ENCODE peak calls at places on chromosomes 16 and 17, in eight cellular contexts. One of them, this sample, is unnamed.

GRCh38 chr16:51374346-51374745 is 223.3 kb upstream of the SALL1 start:
- DNase-seq in stimulated activated naive CD8-positive, alpha-beta T cell treated with anti-CD3 and anti-CD28 coated beads, Interleukin-15, Interleukin-2, amounts not matched to agents 100 U/mL and 50 U/mL, for 24 hours: no peak
- DNase-seq in HL-60: no peak
- DNase-seq in AML-193: no peak
- DNase-seq in skeletal muscle cell: peak
- DNase-seq in Ammon's horn: no peak
- DNase-seq in sigmoid colon: no peak
- DNase-seq in M059J: peak
- DNase-seq in this sample: no peak

GRCh38 chr17:43791589-43791988 is 11.4 kb downstream of the CFAP97D1 start:
- DNase-seq in stimulated activated naive CD8-positive, alpha-beta T cell treated with anti-CD3 and anti-CD28 coated beads, Interleukin-15, Interleukin-2, amounts not matched to agents 100 U/mL and 50 U/mL, for 24 hours: no peak
- DNase-seq in HL-60: no peak
- DNase-seq in AML-193: peak
- DNase-seq in skeletal muscle cell: no peak
- DNase-seq in Ammon's horn: no peak
- DNase-seq in sigmoid colon: no peak
- DNase-seq in M059J: peak
- DNase-seq in this sample: no peak

GRCh38 chr17:21094298-21094704 is 32.5 kb upstream of the DHRS7B start:
- DNase-seq in stimulated activated naive CD8-positive, alpha-beta T cell treated with anti-CD3 and anti-CD28 coated beads, Interleukin-15, Interleukin-2, amounts not matched to agents 100 U/mL and 50 U/mL, for 24 hours: no peak
- DNase-seq in HL-60: no peak
- DNase-seq in AML-193: no peak
- DNase-seq in skeletal muscle cell: no peak
- DNase-seq in Ammon's horn: no peak
- DNase-seq in sigmoid colon: no peak
- DNase-seq in M059J: no peak
- DNase-seq in this sample: no peak

GRCh38 chr16:9134739-9135138 is 43.3 kb downstream of the HAPSTR1 start:
- DNase-seq in stimulated activated naive CD8-positive, alpha-beta T cell treated with anti-CD3 and anti-CD28 coated beads, Interleukin-15, Interleukin-2, amounts not matched to agents 100 U/mL and 50 U/mL, for 24 hours: peak
- DNase-seq in HL-60: no peak
- DNase-seq in AML-193: peak
- DNase-seq in skeletal muscle cell: no peak
- DNase-seq in Ammon's horn: peak
- DNase-seq in sigmoid colon: peak
- DNase-seq in M059J: peak
- DNase-seq in this sample: peak

GRCh38 chr16:15873737-15874136 is 14.7 kb downstream of the CEP20 start:
- DNase-seq in stimulated activated naive CD8-positive, alpha-beta T cell treated with anti-CD3 and anti-CD28 coated beads, Interleukin-15, Interleukin-2, amounts not matched to agents 100 U/mL and 50 U/mL, for 24 hours: no peak
- DNase-seq in HL-60: no peak
- DNase-seq in AML-193: no peak
- DNase-seq in skeletal muscle cell: no peak
- DNase-seq in Ammon's horn: no peak
- DNase-seq in sigmoid colon: no peak
- DNase-seq in M059J: no peak
- DNase-seq in this sample: no peak

GRCh38 chr16:86214326-86215232 is 295.7 kb upstream of the FOXF1 start:
- DNase-seq in stimulated activated naive CD8-positive, alpha-beta T cell treated with anti-CD3 and anti-CD28 coated beads, Interleukin-15, Interleukin-2, amounts not matched to agents 100 U/mL and 50 U/mL, for 24 hours: no peak
- DNase-seq in HL-60: no peak
- DNase-seq in AML-193: no peak
- DNase-seq in skeletal muscle cell: no peak
- DNase-seq in Ammon's horn: peak
- DNase-seq in sigmoid colon: peak
- DNase-seq in M059J: peak
- DNase-seq in this sample: peak

GRCh38 chr16:88086571-88087516 is 135.6 kb downstream of the BANP start:
- DNase-seq in stimulated activated naive CD8-positive, alpha-beta T cell treated with anti-CD3 and anti-CD28 coated beads, Interleukin-15, Interleukin-2, amounts not matched to agents 100 U/mL and 50 U/mL, for 24 hours: no peak
- DNase-seq in HL-60: no peak
- DNase-seq in AML-193: no peak
- DNase-seq in skeletal muscle cell: no peak
- DNase-seq in Ammon's horn: no peak
- DNase-seq in sigmoid colon: no peak
- DNase-seq in M059J: no peak
- DNase-seq in this sample: no peak

GRCh38 chr17:29826045-29826692 is 103.9 kb downstream of the SSH2 start:
- DNase-seq in stimulated activated naive CD8-positive, alpha-beta T cell treated with anti-CD3 and anti-CD28 coated beads, Interleukin-15, Interleukin-2, amounts not matched to agents 100 U/mL and 50 U/mL, for 24 hours: no peak
- DNase-seq in HL-60: no peak
- DNase-seq in AML-193: no peak
- DNase-seq in skeletal muscle cell: no peak
- DNase-seq in Ammon's horn: no peak
- DNase-seq in sigmoid colon: no peak
- DNase-seq in M059J: no peak
- DNase-seq in this sample: no peak

GRCh38 chr17:28327031-28327607 is 8.1 kb downstream of the TMEM97 start:
- DNase-seq in stimulated activated naive CD8-positive, alpha-beta T cell treated with anti-CD3 and anti-CD28 coated beads, Interleukin-15, Interleukin-2, amounts not matched to agents 100 U/mL and 50 U/mL, for 24 hours: no peak
- DNase-seq in HL-60: no peak
- DNase-seq in AML-193: no peak
- DNase-seq in skeletal muscle cell: no peak
- DNase-seq in Ammon's horn: no peak
- DNase-seq in sigmoid colon: peak
- DNase-seq in M059J: no peak
- DNase-seq in this sample: no peak

GRCh38 chr16:2912330-2913199 is 834 bp downstream of the FLYWCH1 start:
- DNase-seq in stimulated activated naive CD8-positive, alpha-beta T cell treated with anti-CD3 and anti-CD28 coated beads, Interleukin-15, Interleukin-2, amounts not matched to agents 100 U/mL and 50 U/mL, for 24 hours: peak
- DNase-seq in HL-60: no peak
- DNase-seq in AML-193: no peak
- DNase-seq in skeletal muscle cell: no peak
- DNase-seq in Ammon's horn: peak
- DNase-seq in sigmoid colon: peak
- DNase-seq in M059J: peak
- DNase-seq in this sample: no peak

GRCh38 chr17:40551091-40551873 is 14.0 kb downstream of the CCR7 start:
- DNase-seq in stimulated activated naive CD8-positive, alpha-beta T cell treated with anti-CD3 and anti-CD28 coated beads, Interleukin-15, Interleukin-2, amounts not matched to agents 100 U/mL and 50 U/mL, for 24 hours: peak
- DNase-seq in HL-60: no peak
- DNase-seq in AML-193: no peak
- DNase-seq in skeletal muscle cell: peak
- DNase-seq in Ammon's horn: no peak
- DNase-seq in sigmoid colon: peak
- DNase-seq in M059J: peak
- DNase-seq in this sample: peak

GRCh38 chr17:4938670-4939553 is 934 bp downstream of the SLC25A11 start:
- DNase-seq in stimulated activated naive CD8-positive, alpha-beta T cell treated with anti-CD3 and anti-CD28 coated beads, Interleukin-15, Interleukin-2, amounts not matched to agents 100 U/mL and 50 U/mL, for 24 hours: no peak
- DNase-seq in HL-60: no peak
- DNase-seq in AML-193: no peak
- DNase-seq in skeletal muscle cell: no peak
- DNase-seq in Ammon's horn: no peak
- DNase-seq in sigmoid colon: no peak
- DNase-seq in M059J: no peak
- DNase-seq in this sample: no peak

GRCh38 chr16:87499189-87499486 is 6.3 kb upstream of the ZCCHC14 start:
- DNase-seq in stimulated activated naive CD8-positive, alpha-beta T cell treated with anti-CD3 and anti-CD28 coated beads, Interleukin-15, Interleukin-2, amounts not matched to agents 100 U/mL and 50 U/mL, for 24 hours: no peak
- DNase-seq in HL-60: no peak
- DNase-seq in AML-193: no peak
- DNase-seq in skeletal muscle cell: peak
- DNase-seq in Ammon's horn: no peak
- DNase-seq in sigmoid colon: no peak
- DNase-seq in M059J: peak
- DNase-seq in this sample: no peak

GRCh38 chr17:72376486-72377345 is 255.9 kb downstream of the SOX9 start:
- DNase-seq in stimulated activated naive CD8-positive, alpha-beta T cell treated with anti-CD3 and anti-CD28 coated beads, Interleukin-15, Interleukin-2, amounts not matched to agents 100 U/mL and 50 U/mL, for 24 hours: no peak
- DNase-seq in HL-60: no peak
- DNase-seq in AML-193: no peak
- DNase-seq in skeletal muscle cell: no peak
- DNase-seq in Ammon's horn: peak
- DNase-seq in sigmoid colon: no peak
- DNase-seq in M059J: no peak
- DNase-seq in this sample: no peak

GRCh38 chr16:89983550-89983949 is 35.0 kb downstream of the DEF8 start:
- DNase-seq in stimulated activated naive CD8-positive, alpha-beta T cell treated with anti-CD3 and anti-CD28 coated beads, Interleukin-15, Interleukin-2, amounts not matched to agents 100 U/mL and 50 U/mL, for 24 hours: no peak
- DNase-seq in HL-60: no peak
- DNase-seq in AML-193: no peak
- DNase-seq in skeletal muscle cell: no peak
- DNase-seq in Ammon's horn: no peak
- DNase-seq in sigmoid colon: no peak
- DNase-seq in M059J: no peak
- DNase-seq in this sample: no peak

GRCh38 chr17:3964203-3965122 is at the start of gene ATP2A3:
- DNase-seq in stimulated activated naive CD8-positive, alpha-beta T cell treated with anti-CD3 and anti-CD28 coated beads, Interleukin-15, Interleukin-2, amounts not matched to agents 100 U/mL and 50 U/mL, for 24 hours: peak
- DNase-seq in HL-60: no peak
- DNase-seq in AML-193: no peak
- DNase-seq in skeletal muscle cell: no peak
- DNase-seq in Ammon's horn: no peak
- DNase-seq in sigmoid colon: no peak
- DNase-seq in M059J: no peak
- DNase-seq in this sample: no peak

GRCh38 chr17:64254755-64255154 is 8.3 kb downstream of the TEX2 start:
- DNase-seq in stimulated activated naive CD8-positive, alpha-beta T cell treated with anti-CD3 and anti-CD28 coated beads, Interleukin-15, Interleukin-2, amounts not matched to agents 100 U/mL and 50 U/mL, for 24 hours: no peak
- DNase-seq in HL-60: no peak
- DNase-seq in AML-193: no peak
- DNase-seq in skeletal muscle cell: no peak
- DNase-seq in Ammon's horn: no peak
- DNase-seq in sigmoid colon: no peak
- DNase-seq in M059J: no peak
- DNase-seq in this sample: no peak